ENCODE peak calls at places on chromosomes 7 and 10, in four cellular contexts. F is tibial artery, J is adrenal gland, B is colonic mucosa. W is an unnamed sample. For H3K4me1 and H3K9me3, the result is how much of the 10 kb centered on the place peaks cover.

GRCh38 chr10:88066319-88066718 is 202.9 kb downstream of the PTEN start:
- DNase-seq in F (no peak), J (no peak), B (no peak), W (no peak)

GRCh38 chr7:2567663-2568238 is 9.0 kb downstream of the IQCE start:
- DNase-seq in F (peak), J (no peak), B (no peak), W (no peak)

GRCh38 chr10:24344695-24345473 is 135.9 kb downstream of the KIAA1217 start:
- DNase-seq in F (no peak), J (no peak), B (no peak), W (no peak)

GRCh38 chr7:18788026-18788425 is 292.5 kb downstream of the HDAC9 start:
- DNase-seq in F (no peak), J (no peak), B (no peak), W (no peak)

GRCh38 chr10:74451127-74451829 is 300.3 kb downstream of the ADK start:
- DNase-seq in F (no peak), J (no peak), B (no peak), W (no peak)

GRCh38 chr7:36514289-36515243 is 124.9 kb downstream of the ANLN start:
- DNase-seq in F (no peak), J (no peak), B (no peak), W (no peak)

GRCh38 chr10:12534824-12535223 is 185.5 kb downstream of the CAMK1D start:
- DNase-seq in F (no peak), J (no peak), B (no peak), W (peak)

GRCh38 chr10:43204394-43204942 is 62.4 kb downstream of the RASGEF1A start:
- DNase-seq in F (peak), J (no peak), B (no peak), W (peak)

GRCh38 chr7:104851268-104851667 is 162.7 kb upstream of the KMT2E start:
- DNase-seq in F (no peak), J (no peak), B (no peak), W (no peak)

GRCh38 chr7:148712610-148713330 is 14.1 kb downstream of the CUL1 start:
- DNase-seq in F (no peak), J (no peak), B (no peak), W (no peak)
- H3K4me1 ChIP-seq in F (under half), J (under half), B (under half), W (under half)

GRCh38 chr7:57354195-57354594 is 95.8 kb upstream of the ZNF716 start:
- DNase-seq in F (no peak), J (peak), B (no peak), W (no peak)
- H3K9me3 ChIP-seq in F (under half), J (under half), B (under half), W (under half)

DNA sequence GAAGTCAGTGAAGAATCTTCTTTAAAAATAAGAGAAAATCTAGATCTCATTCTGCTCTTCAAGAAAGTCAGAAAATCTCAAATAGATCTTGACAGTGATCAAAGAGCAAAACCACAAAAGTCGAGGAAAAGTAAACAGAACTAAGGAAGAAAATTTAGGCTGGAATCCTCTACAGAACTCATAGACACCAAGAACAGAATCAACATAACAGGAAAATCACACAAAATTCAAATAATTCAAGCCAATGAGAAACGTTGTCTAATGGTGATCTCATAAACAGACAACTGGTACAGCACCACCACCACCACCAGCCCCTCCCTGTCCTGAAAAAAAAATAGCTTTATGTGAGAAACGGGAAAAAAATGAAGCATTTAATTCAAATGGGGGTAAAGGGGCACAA is 6.9 kb downstream of the ITGB1 start:
- DNase-seq in F (no peak), J (no peak), B (no peak), W (peak)
- H3K4me1 ChIP-seq in F (half or more), J (half or more), B (under half), W (half or more)

DNA sequence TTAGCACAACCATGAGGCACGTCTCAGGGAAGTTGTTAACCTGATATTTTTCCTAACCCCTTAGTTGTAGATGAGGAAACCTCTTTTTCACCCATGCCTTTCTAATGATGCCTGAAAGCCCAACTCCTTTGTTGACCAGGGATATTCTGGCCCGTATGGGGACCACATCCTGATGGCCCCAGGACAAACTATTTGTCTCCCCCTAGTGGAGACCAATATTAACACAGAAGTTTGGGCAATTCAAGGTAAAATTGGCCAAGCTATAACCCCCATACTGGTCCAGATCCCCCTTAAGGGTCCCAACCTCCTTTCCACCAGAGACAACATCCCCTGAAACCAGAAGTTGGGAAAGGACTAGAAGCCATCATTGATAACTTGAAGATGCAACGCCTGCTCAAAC is 893.3 kb downstream of the SORCS1 start:
- DNase-seq in F (no peak), J (no peak), B (no peak), W (no peak)
- H3K9me3 ChIP-seq in F (under half), J (under half), B (under half), W (under half)

GRCh38 chr7:150855476-150856302 is 3.4 kb downstream of the AOC1 start:
- DNase-seq in F (no peak), J (peak), B (no peak), W (peak)
- H3K4me1 ChIP-seq in F (under half), J (under half), B (under half), W (under half)

GRCh38 chr7:158324397-158325360 is 262.9 kb downstream of the PTPRN2 start:
- DNase-seq in F (no peak), J (no peak), B (no peak), W (no peak)
- H3K9me3 ChIP-seq in F (under half), J (under half), B (under half), W (under half)

GRCh38 chr7:100152937-100153666 is 4.4 kb downstream of the LAMTOR4 start:
- DNase-seq in F (no peak), J (no peak), B (no peak), W (no peak)
- H3K4me1 ChIP-seq in F (under half), J (under half), B (under half), W (under half)

W was measured in SJSA1.